ENCODE peak calls at places on chromosomes 7 and 10, in ten cellular contexts. C, O, A, U, D, E, P, F, Y and R are unnamed samples.
A peak's percentile ranks its signal among the peaks of the same experiment; 100 is the strongest.

GRCh38 chr10:93065675-93066543 is 5.3 kb downstream of the CYP26C1 start:
- ATAC-seq in C (no peak), A (no peak), D (no peak), P (no peak), E (no peak), Y (no peak), F (no peak), U (no peak), O (no peak), R (peak; percentile 51)

GRCh38 chr7:1939434-1940401 is 269.6 kb downstream of the ELFN1 start:
- ATAC-seq in D (peak; percentile 2), E (peak; percentile 25), O (no peak), P (no peak), Y (peak; percentile 55), C (peak; percentile 44), F (peak; percentile 53), A (peak; percentile 6), U (no peak), R (no peak)

GRCh38 chr7:4993471-4993870 is 34.5 kb upstream of the MMD2 start:
- ATAC-seq in D (no peak), F (no peak), Y (no peak), C (no peak), O (no peak), U (no peak), E (no peak), A (no peak), P (no peak), R (no peak)

GRCh38 chr10:132145521-132146185 is 41.1 kb upstream of the DPYSL4 start:
- ATAC-seq in O (no peak), A (no peak), E (no peak), F (no peak), D (no peak), Y (no peak), C (no peak), P (no peak), U (no peak), R (no peak)

GRCh38 chr10:126054191-126054590 is 157.8 kb downstream of the FANK1 start:
- ATAC-seq in Y (no peak), F (no peak), E (no peak), C (no peak), D (no peak), O (no peak), A (no peak), P (no peak), U (no peak), R (no peak)

GRCh38 chr7:149261321-149261828 is 621 bp upstream of the ZNF783 start:
- ATAC-seq in U (peak; percentile 15), C (no peak), A (peak; percentile 47), P (peak; percentile 42), E (no peak), F (no peak), O (peak; percentile 15), Y (no peak), D (no peak), R (peak; percentile 27)

GRCh38 chr10:9305018-9305655 is 1250.6 kb downstream of the GATA3 start:
- ATAC-seq in P (no peak), E (no peak), U (no peak), Y (no peak), F (no peak), A (no peak), O (no peak), D (no peak), C (no peak), R (peak; percentile 77)

GRCh38 chr7:157000741-157001653 is 9.5 kb downstream of the MNX1 start:
- ATAC-seq in D (no peak), O (no peak), F (no peak), U (no peak), C (no peak), A (no peak), Y (no peak), E (no peak), P (no peak), R (no peak)

GRCh38 chr10:88980247-88980646 is 10.4 kb upstream of the FAS start:
- ATAC-seq in U (no peak), P (no peak), E (no peak), D (no peak), Y (no peak), A (no peak), C (no peak), O (no peak), F (no peak), R (no peak)

GRCh38 chr10:58661336-58661735 is 148.7 kb downstream of the BICC1 start:
- ATAC-seq in D (no peak), O (no peak), A (no peak), C (no peak), P (no peak), Y (no peak), F (no peak), E (no peak), U (no peak), R (peak; percentile 89)

GRCh38 chr10:132065491-132066105 is at the start of gene JAKMIP3:
- ATAC-seq in U (peak; percentile 87), P (peak; percentile 24), C (peak; percentile 43), O (peak; percentile 67), A (peak; percentile 25), F (no peak), E (no peak), D (no peak), Y (no peak), R (no peak)

GRCh38 chr10:58797356-58797755 is 284.7 kb downstream of the BICC1 start:
- ATAC-seq in U (no peak), A (no peak), P (no peak), D (no peak), F (no peak), O (no peak), C (no peak), E (no peak), Y (no peak), R (peak; percentile 63)

GRCh38 chr7:1912472-1913289 is 242.6 kb downstream of the ELFN1 start:
- ATAC-seq in D (no peak), U (no peak), F (no peak), Y (no peak), E (peak; percentile 47), O (peak; percentile 26), P (no peak), A (no peak), C (peak; percentile 17), R (no peak)

GRCh38 chr7:10797157-10797556 is 176.5 kb upstream of the PHF14 start:
- ATAC-seq in P (no peak), A (no peak), O (no peak), F (no peak), Y (no peak), U (no peak), D (no peak), E (no peak), C (no peak), R (no peak)

GRCh38 chr7:39617010-39617409 is 6.4 kb upstream of the RALA start:
- ATAC-seq in P (no peak), D (no peak), F (no peak), O (no peak), C (no peak), E (no peak), U (no peak), Y (no peak), A (no peak), R (peak; percentile 9)

GRCh38 chr10:71747808-71748523 is 25.4 kb downstream of the VSIR start:
- ATAC-seq in O (peak; percentile 28), Y (no peak), E (peak; percentile 9), F (no peak), A (peak; percentile 8), C (peak; percentile 63), P (no peak), D (no peak), U (no peak), R (no peak)

GRCh38 chr7:1430056-1430845 is 29.0 kb downstream of the MICALL2 start:
- ATAC-seq in P (no peak), O (no peak), A (no peak), E (no peak), C (no peak), F (no peak), Y (no peak), U (no peak), D (no peak), R (no peak)

GRCh38 chr10:119667562-119668328 is 16.6 kb downstream of the BAG3 start:
- ATAC-seq in O (peak; percentile 85), C (no peak), Y (no peak), U (peak; percentile 94), P (no peak), D (no peak), E (no peak), A (no peak), F (no peak), R (peak; percentile 96)

GRCh38 chr7:102152672-102153585 is 133.7 kb upstream of the SH2B2 start:
- ATAC-seq in P (no peak), D (no peak), F (no peak), A (no peak), C (no peak), U (peak; percentile 84), E (no peak), O (peak; percentile 65), Y (no peak), R (no peak)

GRCh38 chr10:119268871-119269506 is 61.6 kb downstream of the GRK5 start:
- ATAC-seq in E (peak; percentile 84), D (peak; percentile 90), P (peak; percentile 69), F (peak; percentile 95), A (peak; percentile 76), Y (peak; percentile 92), C (peak; percentile 90), U (no peak), O (peak; percentile 26), R (no peak)

GRCh38 chr10:118585794-118586193 is 9.7 kb downstream of the PRLHR start:
- ATAC-seq in E (no peak), A (no peak), D (no peak), C (no peak), U (no peak), P (no peak), Y (no peak), O (no peak), F (no peak), R (no peak)

GRCh38 chr7:42699415-42700178 is 212.3 kb downstream of the C7orf25 start:
- ATAC-seq in C (no peak), D (no peak), U (no peak), P (no peak), F (no peak), A (no peak), E (no peak), Y (no peak), O (no peak), R (no peak)

GRCh38 chr7:138257459-138258193 is 181.4 kb downstream of the AKR1D1 start:
- ATAC-seq in E (no peak), D (no peak), C (no peak), O (no peak), Y (no peak), A (no peak), U (no peak), P (peak; percentile 28), F (no peak), R (no peak)

GRCh38 chr7:68364871-68365625 is 1233.2 kb upstream of the AUTS2 start:
- ATAC-seq in C (no peak), A (no peak), O (no peak), P (no peak), Y (no peak), E (no peak), F (no peak), U (no peak), D (no peak), R (no peak)

GRCh38 chr7:72069263-72069662 is 342.9 kb downstream of the CALN1 start:
- ATAC-seq in F (no peak), O (no peak), A (no peak), U (no peak), P (no peak), Y (no peak), C (no peak), D (no peak), E (no peak), R (no peak)

GRCh38 chr10:121736315-121737002 is 138.2 kb upstream of the FGFR2 start:
- ATAC-seq in U (no peak), E (no peak), A (no peak), C (no peak), D (no peak), O (no peak), F (no peak), Y (no peak), P (no peak), R (no peak)

GRCh38 chr7:50799873-50800272 is 17.2 kb upstream of the GRB10 start:
- ATAC-seq in U (no peak), F (no peak), Y (no peak), D (no peak), A (no peak), C (no peak), P (no peak), E (no peak), O (no peak), R (no peak)

GRCh38 chr7:94907420-94908203 is at the start of gene PPP1R9A:
- ATAC-seq in F (no peak), A (no peak), E (peak; percentile 47), O (peak; percentile 80), U (peak; percentile 95), C (peak; percentile 54), D (no peak), Y (no peak), P (no peak), R (peak; percentile 75)